ENCODE peak calls at places on chromosomes 12 and 14, in five cellular contexts. A, S, T, R and F are unnamed samples. For H3K4me1, the result is how much of the 10 kb centered on the place peaks cover.

GRCh38 chr12:58917699-58918334 is 2.5 kb downstream of the LRIG3 start:
- DNase-seq in A (no peak), S (no peak), R (no peak), T (no peak), F (no peak)

GRCh38 chr12:77493311-77493710 is 337.4 kb upstream of the NAV3 start:
- DNase-seq in A (no peak), S (no peak), R (no peak), T (no peak), F (no peak)

GRCh38 chr12:108389544-108389943 is 50.4 kb upstream of the CMKLR1 start:
- DNase-seq in T (no peak), A (no peak), R (no peak), S (no peak), F (no peak)

GRCh38 chr14:72966038-72966437 is 39.8 kb downstream of the DCAF4 start:
- DNase-seq in T (no peak), S (no peak), R (no peak), A (no peak), F (no peak)

GRCh38 chr12:92186038-92186470 is 40.4 kb upstream of the BTG1 start:
- DNase-seq in R (no peak), S (no peak), T (no peak), A (no peak), F (no peak)

GRCh38 chr12:52032431-52032796 is 18.8 kb upstream of the NR4A1 start:
- DNase-seq in R (peak), T (no peak), A (no peak), S (no peak), F (peak)

GRCh38 chr14:88552859-88553258 is 1.9 kb downstream of the PTPN21 start:
- DNase-seq in R (no peak), S (no peak), A (no peak), T (no peak), F (no peak)

GRCh38 chr12:95102916-95103671 is 29.7 kb upstream of the NR2C1 start:
- DNase-seq in A (peak), T (no peak), R (peak), S (no peak), F (no peak)

GRCh38 chr14:32602699-32603098 is 273.6 kb downstream of the AKAP6 start:
- DNase-seq in T (no peak), S (no peak), A (no peak), R (no peak), F (no peak)

GRCh38 chr12:4172999-4173398 is 100.6 kb upstream of the CCND2 start:
- DNase-seq in R (no peak), S (no peak), T (no peak), A (no peak), F (no peak)

GRCh38 chr14:75720828-75721227 is 59.8 kb downstream of the TTLL5 start:
- DNase-seq in A (no peak), T (no peak), R (no peak), S (no peak), F (peak)

GRCh38 chr12:180445-180844 is 33.5 kb downstream of the SLC6A12 start:
- DNase-seq in A (no peak), S (peak), T (no peak), R (peak), F (peak)

GRCh38 chr12:108333898-108334699 is 5.0 kb downstream of the CMKLR1 start:
- DNase-seq in S (no peak), R (no peak), T (no peak), A (no peak), F (no peak)

GRCh38 chr14:81341405-81342180 is 58.5 kb downstream of the STON2 start:
- DNase-seq in S (no peak), A (no peak), R (no peak), T (no peak), F (no peak)

GRCh38 chr12:62977419-62977818 is 42.5 kb upstream of the PPM1H start:
- DNase-seq in A (no peak), R (peak), T (no peak), S (peak), F (peak)

GRCh38 chr12:132153501-132154340 is 9.5 kb downstream of the NOC4L start:
- DNase-seq in A (peak), R (peak), T (peak), S (peak), F (peak)

GRCh38 chr12:33223956-33224355 is 215.7 kb downstream of the SYT10 start:
- DNase-seq in S (no peak), A (no peak), T (no peak), R (no peak), F (no peak)

GRCh38 chr14:64654072-64654899 is 49.9 kb upstream of the PLEKHG3 start:
- DNase-seq in S (no peak), R (no peak), A (peak), T (no peak), F (no peak)

GRCh38 chr12:45789025-45789424 is 59.5 kb downstream of the ARID2 start:
- DNase-seq in S (no peak), A (no peak), R (no peak), T (peak), F (no peak)

GRCh38 chr12:10184261-10184843 is 5.5 kb downstream of the TMEM52B start:
- DNase-seq in S (no peak), T (no peak), R (no peak), A (no peak), F (no peak)

GRCh38 chr14:93120522-93120921 is 4.8 kb upstream of the ITPK1 start:
- DNase-seq in R (no peak), A (no peak), T (no peak), S (peak), F (no peak)

GRCh38 chr12:15212877-15213276 is 8.3 kb downstream of the RERG start:
- DNase-seq in R (no peak), A (no peak), S (no peak), T (no peak), F (no peak)

GRCh38 chr14:43204816-43205215 is 1302.3 kb downstream of the FSCB start:
- DNase-seq in T (no peak), A (no peak), R (no peak), S (no peak), F (no peak)

GRCh38 chr12:68406134-68406576 is 74.0 kb upstream of the MDM1 start:
- DNase-seq in A (peak), T (peak), S (peak), R (peak), F (peak)

GRCh38 chr12:107822356-107822755 is 47.9 kb downstream of the ASCL4 start:
- DNase-seq in T (no peak), R (no peak), A (no peak), S (no peak), F (no peak)

GRCh38 chr12:49689785-49690184 is 17.4 kb downstream of the FMNL3 start:
- DNase-seq in T (no peak), A (no peak), S (no peak), R (no peak), F (no peak)

GRCh38 chr12:49689236-49689635 is 18.0 kb downstream of the FMNL3 start:
- DNase-seq in S (no peak), R (no peak), A (no peak), T (no peak), F (no peak)

GRCh38 chr12:49692851-49693250 is 14.4 kb downstream of the FMNL3 start:
- DNase-seq in S (no peak), R (no peak), A (no peak), T (no peak), F (no peak)

GRCh38 chr12:49697808-49698207 is 9.4 kb downstream of the FMNL3 start:
- DNase-seq in T (no peak), R (no peak), A (no peak), S (no peak), F (no peak)

GRCh38 chr12:49693931-49694439 is 13.2 kb downstream of the FMNL3 start:
- DNase-seq in S (no peak), T (no peak), A (no peak), R (no peak), F (no peak)
- H3K4me1 ChIP-seq in S (under half), T (under half), A (under half), R (under half), F (under half)

DNA sequence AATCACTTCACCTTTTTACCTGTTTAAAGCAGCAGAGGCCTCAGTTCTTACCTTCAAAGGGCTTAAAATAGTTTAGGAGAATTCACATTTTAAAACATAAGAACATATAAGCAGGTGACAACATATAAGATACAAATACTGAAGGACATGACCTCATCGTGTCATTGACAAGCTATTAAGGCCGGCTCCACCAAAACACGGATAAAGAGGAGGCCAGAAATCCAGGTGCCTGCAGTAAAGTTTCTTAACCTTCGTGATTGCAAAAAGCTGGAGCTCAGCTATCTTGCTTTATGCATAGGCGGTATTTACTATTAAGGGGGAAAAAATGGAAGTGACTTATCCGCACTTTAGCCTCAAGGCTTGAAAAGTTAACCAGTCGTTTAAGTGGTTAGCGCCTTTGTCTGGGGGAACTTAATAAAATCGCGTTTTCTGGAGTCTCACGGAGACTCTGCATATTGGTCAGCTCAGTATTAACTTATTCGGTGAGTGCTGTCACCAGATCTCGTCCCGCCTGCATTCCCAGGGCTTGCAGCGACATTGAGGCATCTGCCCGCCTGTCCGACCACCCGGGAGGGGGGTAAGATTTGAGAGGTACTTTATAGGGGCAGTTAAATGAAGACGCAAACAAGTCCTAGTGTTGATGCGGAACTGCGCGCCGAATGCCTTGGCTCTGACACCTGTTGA is 1.1 kb upstream of the SP1 start:
- DNase-seq in S (peak), T (no peak), A (peak), R (no peak), F (no peak)
- TF ChIP-seq EP300 in S (no peak), T (no peak), A (no peak), R (no peak), F (no peak)

GRCh38 chr12:123522164-123522563 is 11.4 kb downstream of the RILPL1 start:
- DNase-seq in R (no peak), S (no peak), A (no peak), T (no peak), F (no peak)

GRCh38 chr12:123520567-123521474 is 12.7 kb downstream of the RILPL1 start:
- DNase-seq in R (no peak), T (no peak), S (no peak), A (no peak), F (no peak)

GRCh38 chr12:123523518-123523917 is 10.0 kb downstream of the RILPL1 start:
- DNase-seq in R (no peak), S (no peak), A (no peak), T (no peak), F (no peak)

GRCh38 chr12:123516221-123516780 is 17.2 kb downstream of the RILPL1 start:
- DNase-seq in A (no peak), S (no peak), T (no peak), R (no peak), F (no peak)

DNA sequence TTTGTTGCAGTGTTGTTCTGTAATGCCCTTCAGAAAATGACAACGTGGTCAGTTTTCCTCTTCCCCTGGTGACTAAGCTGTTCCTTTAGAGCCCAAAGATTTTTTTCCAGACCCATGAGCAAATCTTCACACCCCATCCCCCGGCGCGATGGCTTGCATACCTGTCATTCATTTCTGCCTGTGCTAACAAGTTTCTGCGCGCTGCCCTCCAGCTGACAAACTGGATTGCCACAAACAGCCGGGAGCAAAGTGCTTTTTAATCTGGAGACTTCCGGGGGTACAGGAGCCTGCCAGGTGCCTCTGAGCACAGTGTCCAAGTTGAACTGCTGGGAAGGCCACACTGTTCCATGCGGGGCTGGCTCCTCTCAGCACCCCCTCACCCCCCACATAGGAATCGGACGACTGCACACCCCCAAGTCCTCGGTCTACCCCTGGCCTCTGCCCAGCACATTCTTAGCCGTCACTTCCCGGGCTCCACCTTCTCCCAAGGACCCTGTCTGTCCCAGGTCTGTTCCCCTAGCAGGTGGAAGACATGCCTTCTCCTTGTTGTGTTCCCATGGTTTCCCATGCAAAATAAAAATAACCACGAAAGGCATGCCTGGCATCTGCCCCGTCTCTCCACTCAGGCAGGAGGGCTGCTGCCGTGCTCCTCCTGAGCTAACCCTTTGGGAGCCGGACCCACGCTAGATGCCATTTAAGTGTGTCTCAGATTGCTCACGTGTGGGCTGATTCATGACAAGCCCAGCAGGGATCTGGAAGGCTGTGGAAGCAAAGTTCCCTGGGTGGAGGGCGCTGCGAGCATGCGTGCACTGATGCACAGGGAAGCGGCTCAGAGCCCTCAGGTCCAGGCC is 14.1 kb downstream of the RILPL1 start:
- DNase-seq in S (no peak), R (peak), A (peak), T (no peak), F (no peak)
- H3K27ac ChIP-seq in S (no peak), R (peak), A (peak), T (peak), F (no peak)

DNA sequence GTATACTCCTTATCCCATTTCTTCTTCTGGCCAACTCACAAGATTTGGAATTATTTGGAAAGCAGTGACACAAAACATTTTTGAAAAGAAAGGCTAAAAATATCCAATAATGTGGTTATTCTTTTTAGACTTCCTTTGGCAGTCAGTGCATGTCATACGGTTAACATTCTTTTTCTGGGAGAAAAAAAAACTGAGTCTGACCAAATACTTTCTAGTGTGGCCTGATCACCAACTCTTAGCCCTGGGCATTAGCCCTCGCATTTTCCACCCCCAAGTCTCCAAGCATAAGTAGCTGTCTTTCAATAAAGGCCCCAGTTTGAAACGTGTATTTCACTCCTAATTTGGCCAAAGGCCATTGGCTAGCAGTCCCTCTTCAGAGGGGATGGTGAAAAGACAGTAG is 5.9 kb downstream of the RASSF3 start:
- DNase-seq in S (no peak), A (no peak), R (no peak), T (no peak), F (no peak)
- H3K4me1 ChIP-seq in S (under half), A (under half), R (under half), T (under half), F (under half)

GRCh38 chr14:105050551-105050897 is 14.7 kb downstream of the GPR132 start:
- DNase-seq in R (peak), A (no peak), T (peak), S (peak), F (peak)
- TF ChIP-seq EP300 in R (no peak), A (no peak), T (no peak), S (no peak), F (no peak)

GRCh38 chr12:42382013-42382696 is 56.2 kb downstream of the PPHLN1 start:
- DNase-seq in T (no peak), A (no peak), S (no peak), R (no peak), F (no peak)
- H3K27ac ChIP-seq in T (no peak), A (no peak), S (no peak), R (no peak), F (no peak)

GRCh38 chr14:22845821-22846625 is 9.6 kb downstream of the MMP14 start:
- DNase-seq in S (no peak), R (no peak), A (no peak), T (no peak), F (no peak)
- H3K4me1 ChIP-seq in S (under half), R (under half), A (under half), T (under half), F (half or more)

GRCh38 chr12:123601602-123602489 is at the start of gene DDX55:
- DNase-seq in T (peak), R (peak), S (peak), A (peak), F (peak)
- TF ChIP-seq EP300 in T (no peak), R (no peak), S (peak), A (no peak), F (no peak)

GRCh38 chr14:102774391-102775153 is 2.7 kb upstream of the TRAF3 start:
- DNase-seq in A (peak), T (peak), S (peak), R (peak), F (peak)
- H3K27ac ChIP-seq in A (no peak), T (no peak), S (no peak), R (peak), F (no peak)